ENCODE peak calls at places on chromosome 4, in seven cellular contexts. P is AG04449, Z is IMR-90, B is A549, L is right lobe of liver, E is esophagus squamous epithelium, V is fibroblast of mammary gland. X is an unnamed sample.

GRCh38 chr4:83993774-83994173 is 457.9 kb downstream of the GPAT3 start:
- DNase-seq in P (no peak), L (no peak), B (no peak), V (no peak), E (no peak), Z (no peak), X (no peak)

GRCh38 chr4:90503677-90504076 is 376.5 kb downstream of the CCSER1 start:
- DNase-seq in V (peak), P (no peak), B (no peak), L (no peak), E (no peak), Z (no peak), X (no peak)

GRCh38 chr4:82282875-82283274 is 90.9 kb downstream of the HNRNPD start:
- DNase-seq in L (no peak), P (no peak), E (no peak), V (no peak), Z (no peak), B (no peak), X (no peak)

GRCh38 chr4:5888222-5888701 is 4.6 kb downstream of the CRMP1 start:
- DNase-seq in Z (no peak), V (no peak), B (no peak), P (no peak), L (no peak), E (no peak), X (no peak)

GRCh38 chr4:7626551-7626950 is 191.8 kb upstream of the PSAPL1 start:
- DNase-seq in B (no peak), E (no peak), L (no peak), Z (no peak), P (no peak), V (no peak), X (no peak)

GRCh38 chr4:159146454-159146853 is 43.6 kb downstream of the RAPGEF2 start:
- DNase-seq in Z (peak), P (no peak), B (no peak), L (no peak), V (no peak), E (no peak), X (no peak)

GRCh38 chr4:55125087-55125721 is at the start of gene KDR:
- DNase-seq in V (peak), B (no peak), L (peak), P (no peak), Z (no peak), E (no peak), X (peak)

GRCh38 chr4:88211473-88212252 is 53.2 kb upstream of the ABCG2 start:
- DNase-seq in P (no peak), E (no peak), Z (peak), V (peak), L (no peak), B (no peak), X (peak)

DNA sequence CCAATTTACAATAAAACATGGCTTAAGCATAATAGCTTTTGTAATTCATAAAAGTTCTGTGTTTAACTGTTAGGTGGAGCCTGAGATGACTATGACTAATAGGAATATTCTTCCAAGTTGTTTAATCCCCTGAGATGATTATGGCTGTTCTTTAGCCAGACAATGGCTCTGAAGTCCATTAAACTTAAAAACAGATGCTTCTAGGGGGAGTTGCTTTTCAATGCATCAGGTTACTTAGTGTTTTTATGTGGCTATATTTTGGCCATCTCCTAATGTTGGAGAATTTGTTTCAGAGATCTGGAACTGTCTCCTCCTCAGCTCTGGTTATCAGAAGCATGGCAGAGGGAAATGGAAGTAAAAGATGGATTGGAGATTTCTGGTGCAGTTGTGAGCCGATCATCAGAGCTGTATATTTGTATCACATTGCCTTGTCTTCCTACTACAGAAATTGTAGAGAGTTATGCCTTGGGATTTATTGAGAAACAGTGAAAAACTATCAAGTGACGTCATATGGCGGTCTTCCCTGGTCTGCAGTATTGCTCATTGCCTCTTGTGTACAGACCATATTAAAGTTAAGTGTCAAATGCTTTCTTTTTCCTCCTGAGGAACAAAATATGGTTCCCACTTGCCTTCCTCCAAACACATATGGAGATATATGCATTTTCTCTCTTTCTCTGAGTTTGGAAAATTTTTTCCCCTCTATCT is 29.7 kb downstream of the SGMS2 start:
- DNase-seq in V (peak), B (no peak), P (no peak), Z (peak), L (no peak), E (no peak), X (peak)
- H3K4me3 ChIP-seq in V (peak), B (peak), P (no peak), Z (no peak), L (no peak), E (no peak), X (peak)

GRCh38 chr4:30720021-30720655 is at the start of gene PCDH7:
- DNase-seq in L (peak), Z (peak), B (peak), V (peak), P (no peak), E (no peak), X (peak)

GRCh38 chr4:30718021-30718888 is 1.9 kb upstream of the PCDH7 start:
- DNase-seq in L (peak), P (no peak), E (no peak), Z (peak), V (peak), B (peak), X (peak)

GRCh38 chr4:30719363-30720020 is 677 bp upstream of the PCDH7 start:
- DNase-seq in E (no peak), Z (peak), V (peak), L (peak), P (no peak), B (peak), X (peak)

GRCh38 chr4:30717208-30718020 is 2.8 kb upstream of the PCDH7 start:
- DNase-seq in P (no peak), B (peak), Z (peak), E (no peak), V (peak), L (peak), X (peak)

GRCh38 chr4:30718889-30719252 is 1.3 kb upstream of the PCDH7 start:
- DNase-seq in Z (peak), B (peak), P (no peak), E (no peak), V (peak), L (no peak), X (peak)
- TF ChIP-seq CTCF in Z (peak), B (no peak), P (no peak), E (peak), V (peak), L (no peak), X (peak)

GRCh38 chr4:2007804-2008670 is 737 bp downstream of the NELFA start:
- DNase-seq in V (peak), Z (peak), P (no peak), L (no peak), B (no peak), E (no peak), X (peak)

GRCh38 chr4:2008921-2009650 is at the start of gene NELFA:
- DNase-seq in L (peak), B (peak), E (peak), V (peak), Z (peak), P (peak), X (peak)

GRCh38 chr4:2008671-2008920 is 178 bp downstream of the NELFA start:
- DNase-seq in Z (no peak), V (no peak), L (no peak), E (no peak), B (no peak), P (no peak), X (no peak)

GRCh38 chr4:2006367-2006766 is 2.4 kb downstream of the NELFA start:
- DNase-seq in V (no peak), Z (no peak), E (no peak), L (no peak), P (no peak), B (no peak), X (no peak)

DNA sequence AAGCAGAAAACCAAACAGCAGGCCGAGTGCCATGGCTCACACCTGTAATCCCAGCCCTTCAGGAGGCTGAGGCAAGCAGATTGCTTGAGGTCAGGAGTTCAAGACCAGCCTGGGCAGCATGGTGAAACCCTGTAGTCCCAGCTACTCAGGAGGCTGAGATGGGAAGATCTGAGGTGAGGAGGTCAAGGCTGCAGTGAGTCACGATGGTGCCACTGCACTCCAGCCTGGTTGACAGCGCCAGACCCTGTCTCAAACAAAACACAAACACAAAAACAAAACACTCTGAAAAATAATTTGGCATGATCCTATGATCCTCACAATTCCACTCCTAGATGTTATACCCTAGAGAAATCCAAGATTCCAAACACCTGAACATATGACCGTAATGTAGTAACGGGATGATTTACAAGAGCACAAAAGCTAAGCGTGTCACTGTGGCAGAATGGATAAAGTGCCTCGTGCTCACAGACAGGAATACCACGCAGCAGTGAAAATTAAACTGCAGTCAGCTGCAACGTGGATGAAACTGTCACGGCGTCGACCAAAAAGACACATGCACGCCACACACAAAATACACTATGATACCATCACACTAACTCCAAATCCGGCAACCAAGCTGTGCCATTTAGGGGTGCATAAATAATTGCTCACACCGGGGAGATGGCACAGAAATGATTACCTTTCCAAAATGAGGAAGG is 1.7 kb downstream of the NELFA start:
- DNase-seq in V (peak), P (no peak), L (no peak), Z (no peak), E (no peak), B (no peak), X (no peak)
- H3K4me3 ChIP-seq in V (peak), P (peak), L (peak), Z (peak), E (peak), B (peak), X (peak)

GRCh38 chr4:101230806-101231426 is 116.4 kb downstream of the PPP3CA start:
- DNase-seq in V (peak), P (no peak), L (no peak), E (no peak), B (no peak), Z (peak), X (peak)
- TF ChIP-seq CTCF in V (no peak), P (no peak), L (no peak), E (no peak), B (no peak), Z (no peak), X (no peak)